ENCODE peak calls at places on chromosomes 13 and 19, in ten cellular contexts. X, G, T, C, I, R, Y, Z, L and J are unnamed samples.

GRCh38 chr19:30423481-30423880 is 51.3 kb downstream of the ZNF536 start:
- DNase-seq in X (no peak), G (no peak), T (no peak), C (no peak), I (no peak), R (no peak), Y (no peak), Z (no peak), L (no peak), J (no peak)

GRCh38 chr19:51259348-51260245 is 8.7 kb downstream of the SIGLECL1 start:
- DNase-seq in X (peak), G (no peak), T (no peak), C (no peak), I (no peak), R (peak), Y (no peak), Z (peak), L (peak), J (no peak)

GRCh38 chr13:50894504-50894903 is 15.1 kb upstream of the RNASEH2B start:
- DNase-seq in X (no peak), G (no peak), T (no peak), C (no peak), I (no peak), R (no peak), Y (no peak), Z (no peak), L (no peak), J (no peak)

GRCh38 chr19:53865918-53866696 is 1.6 kb upstream of the MYADM start:
- DNase-seq in X (peak), G (peak), T (no peak), C (no peak), I (peak), R (no peak), Y (no peak), Z (peak), L (peak), J (peak)

GRCh38 chr13:110712081-110712848 is 1.2 kb upstream of the ING1 start:
- DNase-seq in X (peak), G (peak), T (no peak), C (no peak), I (peak), R (peak), Y (peak), Z (peak), L (peak), J (peak)

GRCh38 chr19:7912144-7912696 is 2.4 kb upstream of the TGFBR3L start:
- DNase-seq in X (no peak), G (no peak), T (no peak), C (no peak), I (no peak), R (no peak), Y (no peak), Z (no peak), L (no peak), J (no peak)

GRCh38 chr19:52200044-52200443 is 10.2 kb downstream of the PPP2R1A start:
- DNase-seq in X (no peak), G (no peak), T (peak), C (peak), I (no peak), R (peak), Y (no peak), Z (no peak), L (peak), J (no peak)

GRCh38 chr19:1672038-1672768 is 19.8 kb upstream of the TCF3 start:
- DNase-seq in X (no peak), G (no peak), T (no peak), C (no peak), I (peak), R (no peak), Y (no peak), Z (peak), L (peak), J (no peak)

GRCh38 chr19:2385053-2385721 is 25.1 kb downstream of the TMPRSS9 start:
- DNase-seq in X (peak), G (no peak), T (no peak), C (peak), I (peak), R (no peak), Y (no peak), Z (peak), L (peak), J (no peak)

GRCh38 chr13:72504026-72504925 is 223.2 kb downstream of the MZT1 start:
- DNase-seq in X (no peak), G (no peak), T (no peak), C (no peak), I (no peak), R (no peak), Y (no peak), Z (no peak), L (no peak), J (no peak)

GRCh38 chr13:32645854-32646253 is 59.6 kb downstream of the PDS5B start:
- DNase-seq in X (no peak), G (no peak), T (no peak), C (no peak), I (no peak), R (no peak), Y (peak), Z (no peak), L (no peak), J (no peak)

GRCh38 chr19:3073159-3073563 is 10.9 kb upstream of the TLE5 start:
- DNase-seq in X (no peak), G (no peak), T (no peak), C (no peak), I (peak), R (no peak), Y (no peak), Z (no peak), L (peak), J (no peak)

GRCh38 chr13:93146584-93147292 is 79.9 kb upstream of the GPC6 start:
- DNase-seq in X (no peak), G (no peak), T (no peak), C (no peak), I (no peak), R (no peak), Y (no peak), Z (no peak), L (peak), J (no peak)

GRCh38 chr13:62320129-62320724 is 904.6 kb upstream of the PCDH20 start:
- DNase-seq in X (no peak), G (no peak), T (no peak), C (no peak), I (no peak), R (no peak), Y (peak), Z (no peak), L (peak), J (no peak)

GRCh38 chr19:4910594-4911273 is 1.4 kb downstream of the UHRF1 start:
- DNase-seq in X (peak), G (no peak), T (no peak), C (no peak), I (peak), R (peak), Y (no peak), Z (no peak), L (peak), J (no peak)

GRCh38 chr19:45638930-45639729 is at the start of gene EML2:
- DNase-seq in X (peak), G (peak), T (no peak), C (no peak), I (peak), R (peak), Y (no peak), Z (peak), L (peak), J (peak)

GRCh38 chr13:28100149-28101121 is at the start of gene FLT3:
- DNase-seq in X (peak), G (peak), T (no peak), C (no peak), I (peak), R (no peak), Y (no peak), Z (peak), L (peak), J (no peak)

GRCh38 chr19:49489601-49490167 is 2.3 kb downstream of the RPL13A start:
- DNase-seq in X (no peak), G (no peak), T (no peak), C (no peak), I (no peak), R (no peak), Y (no peak), Z (peak), L (no peak), J (no peak)

GRCh38 chr13:49098198-49098597 is 121.9 kb upstream of the MLNR start:
- DNase-seq in X (no peak), G (no peak), T (peak), C (peak), I (no peak), R (no peak), Y (no peak), Z (no peak), L (peak), J (no peak)

GRCh38 chr13:24626449-24626848 is 53.8 kb upstream of the ATP12A start:
- DNase-seq in X (no peak), G (peak), T (no peak), C (no peak), I (no peak), R (no peak), Y (no peak), Z (no peak), L (no peak), J (no peak)

GRCh38 chr13:41231025-41231677 is 32.2 kb downstream of the MTRF1 start:
- DNase-seq in X (no peak), G (no peak), T (no peak), C (no peak), I (no peak), R (no peak), Y (no peak), Z (no peak), L (no peak), J (no peak)

GRCh38 chr13:99367106-99367616 is 60.0 kb upstream of the GPR183 start:
- DNase-seq in X (no peak), G (no peak), T (no peak), C (no peak), I (no peak), R (no peak), Y (no peak), Z (no peak), L (no peak), J (no peak)

GRCh38 chr19:4066682-4067395 is at the start of gene ZBTB7A:
- DNase-seq in X (peak), G (peak), T (peak), C (no peak), I (peak), R (peak), Y (no peak), Z (peak), L (peak), J (no peak)

DNA sequence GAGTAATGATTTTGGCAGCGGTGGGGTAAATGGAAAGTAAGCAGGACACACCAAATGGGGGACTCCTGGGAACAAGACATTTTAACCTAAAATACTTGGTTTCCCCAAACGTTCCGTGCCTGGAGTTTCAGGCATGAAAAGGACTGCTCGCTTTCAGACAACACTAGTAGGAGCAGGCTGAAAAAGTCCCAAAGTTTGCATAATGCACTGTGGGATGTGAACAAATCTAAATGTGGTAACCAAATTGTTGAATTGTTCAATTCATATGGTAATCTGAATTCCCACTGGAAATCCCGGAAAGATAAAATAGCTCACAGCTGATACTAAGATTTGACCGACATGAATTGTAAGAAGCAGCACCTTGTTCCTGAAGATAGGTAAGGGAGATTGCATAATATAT is 467.2 kb upstream of the ARGLU1 start:
- DNase-seq in X (no peak), G (no peak), T (no peak), C (no peak), I (no peak), R (no peak), Y (no peak), Z (no peak), L (peak), J (no peak)
- TF ChIP-seq CTCF in X (no peak), G (no peak), T (no peak), C (no peak), I (no peak), R (no peak), Y (no peak), Z (no peak), L (no peak), J (no peak)

GRCh38 chr13:36475468-36475867 is 43.2 kb downstream of the CCNA1 start:
- DNase-seq in X (no peak), G (no peak), T (no peak), C (no peak), I (no peak), R (no peak), Y (no peak), Z (peak), L (no peak), J (no peak)
- TF ChIP-seq CTCF in X (no peak), G (no peak), T (no peak), C (no peak), I (no peak), R (no peak), Y (no peak), Z (peak), L (peak), J (no peak)

GRCh38 chr19:17611462-17612244 is 56.2 kb downstream of the COLGALT1 start:
- DNase-seq in X (no peak), G (no peak), T (no peak), C (no peak), I (no peak), R (no peak), Y (no peak), Z (no peak), L (no peak), J (no peak)
- TF ChIP-seq CTCF in X (no peak), G (no peak), T (no peak), C (no peak), I (no peak), R (no peak), Y (no peak), Z (no peak), L (no peak), J (no peak)

GRCh38 chr13:113123226-113124150 is 889 bp downstream of the F10 start:
- DNase-seq in X (no peak), G (no peak), T (no peak), C (no peak), I (no peak), R (no peak), Y (no peak), Z (peak), L (no peak), J (no peak)
- TF ChIP-seq CTCF in X (peak), G (no peak), T (no peak), C (peak), I (no peak), R (no peak), Y (peak), Z (peak), L (peak), J (no peak)